ENCODE peak calls at places on chromosomes 11 and 22, in eight cellular contexts. Q, J, G, X, Y, B, Z and V are unnamed samples.
A peak's percentile ranks its signal among the peaks of the same experiment; 100 is the strongest.

GRCh38 chr11:44753965-44754645 is 27.3 kb downstream of the TSPAN18 start:
- DNase-seq in Z (no peak), B (no peak), J (no peak), Q (no peak), G (no peak), Y (peak; percentile 58), X (no peak), V (no peak)

GRCh38 chr11:16160146-16160545 is 196.2 kb downstream of the SOX6 start:
- DNase-seq in X (no peak), Q (no peak), B (no peak), Y (no peak), Z (no peak), G (no peak), J (no peak), V (no peak)

GRCh38 chr11:37322333-37323194 is 724.5 kb upstream of the RAG2 start:
- DNase-seq in J (no peak), Q (no peak), G (no peak), X (no peak), Y (no peak), B (no peak), Z (no peak), V (no peak)

GRCh38 chr11:86800076-86800955 is at the start of gene PRSS23:
- DNase-seq in X (peak; percentile 74), Y (peak; percentile 87), Z (no peak), J (peak; percentile 66), G (peak; percentile 69), Q (peak; percentile 60), B (peak; percentile 79), V (peak; percentile 52)

GRCh38 chr11:19276859-19277808 is 36.4 kb upstream of the E2F8 start:
- DNase-seq in B (no peak), Z (peak; percentile 7), Q (peak; percentile 61), Y (no peak), J (no peak), X (no peak), G (no peak), V (no peak)

GRCh38 chr22:36807627-36808026 is 9.2 kb downstream of the PVALB start:
- DNase-seq in Y (no peak), G (no peak), Z (no peak), J (no peak), B (no peak), Q (no peak), X (no peak), V (no peak)

GRCh38 chr11:11173316-11174025 is 179.6 kb downstream of the CSNK2A3 start:
- DNase-seq in X (no peak), Y (no peak), Z (no peak), B (no peak), G (no peak), Q (no peak), J (no peak), V (no peak)

GRCh38 chr11:94602430-94603372 is 35.5 kb downstream of the PIWIL4 start:
- DNase-seq in Q (peak; percentile 87), Y (no peak), B (peak; percentile 23), J (peak; percentile 40), Z (peak; percentile 43), G (peak; percentile 82), X (peak; percentile 39), V (peak; percentile 22)

GRCh38 chr11:112610996-112611795 is 350.0 kb upstream of the NCAM1 start:
- DNase-seq in Q (no peak), G (no peak), J (no peak), Y (no peak), B (no peak), X (no peak), Z (no peak), V (no peak)

DNA sequence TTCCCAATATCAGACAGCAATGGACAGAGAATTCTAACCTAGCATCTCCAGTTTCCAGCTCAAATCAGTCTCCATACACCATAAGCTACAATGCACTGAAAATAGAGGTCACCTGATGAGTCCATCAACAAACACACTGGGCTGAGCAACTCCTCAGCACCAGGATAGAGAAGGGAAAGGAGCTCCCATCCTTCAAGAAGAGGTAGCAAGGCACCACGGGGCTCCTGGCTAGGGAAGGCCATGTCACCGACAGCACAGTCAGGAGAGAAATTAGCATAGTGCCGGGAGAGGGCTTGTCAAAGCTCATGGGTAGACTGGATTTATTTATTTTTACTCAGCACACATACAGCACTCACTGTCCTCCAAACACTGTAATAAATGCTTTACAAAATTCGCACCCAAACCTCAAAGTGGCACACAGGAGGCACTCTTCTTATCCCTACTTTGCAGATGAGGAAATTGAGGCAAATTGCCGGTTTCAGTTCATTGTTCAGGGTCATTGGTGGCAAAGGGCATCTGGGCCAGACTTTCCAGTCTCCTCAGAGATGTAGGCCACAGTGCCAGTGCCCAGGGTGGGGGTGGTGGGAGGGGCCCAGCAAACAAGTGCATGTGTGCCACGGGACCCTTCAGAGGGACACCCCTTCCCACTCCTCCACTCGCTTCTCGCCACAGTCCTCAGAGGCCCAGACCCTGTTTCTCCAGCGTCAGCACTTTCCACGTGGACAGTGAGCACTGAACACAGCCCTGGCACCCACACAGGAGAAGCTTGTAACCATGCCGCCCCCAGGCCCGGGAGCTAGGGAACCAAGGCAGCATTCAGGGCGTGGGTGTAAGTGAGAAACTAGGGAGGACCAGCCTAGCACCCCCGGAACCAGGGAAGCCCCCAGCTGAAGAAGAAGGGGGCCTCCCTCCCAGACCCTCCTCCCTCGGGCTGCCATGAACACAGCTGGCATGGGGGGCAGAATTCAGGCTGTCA is 1417.4 kb downstream of the TBC1D22A start:
- DNase-seq in X (no peak), J (no peak), Q (no peak), G (no peak), Y (no peak), B (no peak), Z (no peak), V (no peak)
- H3K9me3 ChIP-seq in X (no peaks in the 10 kb centered on the region), J (no peaks in the 10 kb centered on the region), Q (no peaks in the 10 kb centered on the region), G (no peaks in the 10 kb centered on the region), Y (no peaks in the 10 kb centered on the region), B (peaks cover under 1% of the 10 kb centered on the region), Z (no peaks in the 10 kb centered on the region), V (no peaks in the 10 kb centered on the region)

GRCh38 chr11:62539238-62539925 is 7.2 kb downstream of the AHNAK start:
- DNase-seq in X (no peak), Q (peak; percentile 78), Z (no peak), B (no peak), G (peak; percentile 49), Y (peak; percentile 59), J (peak; percentile 63), V (peak; percentile 58)
- H3K4me1 ChIP-seq in X (peaks cover 67% of the 10 kb centered on the region), Q (peaks cover 23% of the 10 kb centered on the region), Z (peaks cover 54% of the 10 kb centered on the region), B (peaks cover 27% of the 10 kb centered on the region), G (peaks cover 52% of the 10 kb centered on the region), Y (peaks cover 14% of the 10 kb centered on the region), J (peaks cover 97% of the 10 kb centered on the region), V (peaks cover 72% of the 10 kb centered on the region)

GRCh38 chr11:50278756-50279155 is 246.1 kb downstream of the OR4C45 start:
- DNase-seq in Q (no peak), J (no peak), B (no peak), G (no peak), Y (no peak), X (no peak), Z (no peak), V (no peak)
- H3K9me3 ChIP-seq in Q (no peaks in the 10 kb centered on the region), J (peaks cover 4% of the 10 kb centered on the region), B (peaks cover 14% of the 10 kb centered on the region), G (no peaks in the 10 kb centered on the region), Y (peaks cover 71% of the 10 kb centered on the region), X (no peaks in the 10 kb centered on the region), Z (no peaks in the 10 kb centered on the region), V (no peaks in the 10 kb centered on the region)

DNA sequence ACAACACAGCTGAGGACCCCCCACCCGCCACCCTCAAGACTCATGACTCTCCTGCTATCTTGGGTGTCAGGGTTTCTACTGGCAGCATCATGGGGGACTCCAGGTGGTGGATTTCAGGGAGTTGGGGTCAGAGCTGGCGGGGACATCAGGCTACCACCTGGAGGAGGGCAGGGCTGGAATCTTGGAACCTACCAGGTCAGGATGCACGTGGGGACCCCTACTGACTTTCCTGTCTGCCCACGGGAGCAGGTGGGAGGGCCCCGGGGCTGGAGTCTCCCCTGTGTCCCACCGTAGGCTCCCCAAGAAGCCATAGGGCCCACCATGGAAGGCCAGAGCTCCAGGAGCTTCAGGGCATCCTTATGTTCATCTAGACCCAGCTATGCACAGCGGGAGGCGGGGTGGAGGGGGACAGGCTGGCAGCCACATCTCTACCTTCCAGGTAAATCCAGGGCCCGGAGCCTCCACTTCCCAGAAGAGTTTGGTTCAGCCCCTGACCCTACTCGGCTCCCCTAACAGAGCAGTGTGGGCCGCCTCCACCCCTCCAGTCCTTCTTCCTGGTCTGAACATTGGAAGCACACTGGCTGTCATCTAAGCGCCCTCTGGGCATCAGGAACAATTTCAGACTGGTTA is 10.0 kb downstream of the SLC37A2 start:
- DNase-seq in J (no peak), Z (no peak), G (no peak), Y (no peak), B (no peak), Q (no peak), X (no peak), V (no peak)
- H3K4me1 ChIP-seq in J (no peaks in the 10 kb centered on the region), Z (no peaks in the 10 kb centered on the region), G (peaks cover 13% of the 10 kb centered on the region), Y (peaks cover 8% of the 10 kb centered on the region), B (peaks cover 12% of the 10 kb centered on the region), Q (no peaks in the 10 kb centered on the region), X (peaks cover 86% of the 10 kb centered on the region), V (peaks cover 4% of the 10 kb centered on the region)

DNA sequence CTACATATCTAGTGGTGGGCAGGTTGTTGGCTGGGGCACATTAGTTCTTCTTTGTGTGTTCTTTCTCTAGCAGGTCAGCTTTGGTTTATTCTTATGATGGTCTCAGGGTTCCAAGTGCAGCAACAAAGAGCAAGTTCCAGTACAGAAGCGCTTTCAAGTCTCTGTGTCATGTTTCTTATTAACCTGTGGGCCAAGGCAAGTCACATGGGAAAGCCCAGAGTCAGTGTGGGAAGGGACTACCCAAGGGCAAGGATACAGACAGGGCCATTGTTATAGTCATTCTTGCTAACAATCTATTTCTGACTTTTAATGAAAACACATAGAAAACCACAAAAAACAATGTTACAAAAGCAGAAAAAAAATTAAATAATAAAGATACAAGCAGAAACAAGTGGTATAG is 754.6 kb downstream of the TBC1D22A start:
- DNase-seq in X (no peak), G (no peak), B (no peak), Y (no peak), Q (no peak), J (no peak), Z (no peak), V (no peak)
- H3K9me3 ChIP-seq in X (no peaks in the 10 kb centered on the region), G (no peaks in the 10 kb centered on the region), B (peaks cover 23% of the 10 kb centered on the region), Y (peaks cover 62% of the 10 kb centered on the region), Q (no peaks in the 10 kb centered on the region), J (peaks cover 6% of the 10 kb centered on the region), Z (no peaks in the 10 kb centered on the region), V (no peaks in the 10 kb centered on the region)

GRCh38 chr11:61967177-61967923 is at the start of gene FTH1:
- DNase-seq in Y (peak; percentile 95), B (peak; percentile 89), Q (peak; percentile 97), Z (no peak), G (peak; percentile 95), J (peak; percentile 93), X (peak; percentile 93), V (peak; percentile 92)

GRCh38 chr11:61968758-61969390 is 1.4 kb upstream of the FTH1 start:
- DNase-seq in Q (peak; percentile 45), X (no peak), Z (no peak), Y (no peak), B (no peak), G (no peak), J (no peak), V (no peak)

GRCh38 chr11:61969838-61970452 is 2.5 kb upstream of the FTH1 start:
- DNase-seq in Y (no peak), J (no peak), Q (no peak), Z (no peak), G (no peak), X (no peak), B (no peak), V (no peak)

GRCh38 chr11:61967924-61968757 is 707 bp upstream of the FTH1 start:
- DNase-seq in Q (peak; percentile 78), J (peak; percentile 51), Y (peak; percentile 79), B (no peak), X (no peak), Z (no peak), G (no peak), V (peak; percentile 73)

DNA sequence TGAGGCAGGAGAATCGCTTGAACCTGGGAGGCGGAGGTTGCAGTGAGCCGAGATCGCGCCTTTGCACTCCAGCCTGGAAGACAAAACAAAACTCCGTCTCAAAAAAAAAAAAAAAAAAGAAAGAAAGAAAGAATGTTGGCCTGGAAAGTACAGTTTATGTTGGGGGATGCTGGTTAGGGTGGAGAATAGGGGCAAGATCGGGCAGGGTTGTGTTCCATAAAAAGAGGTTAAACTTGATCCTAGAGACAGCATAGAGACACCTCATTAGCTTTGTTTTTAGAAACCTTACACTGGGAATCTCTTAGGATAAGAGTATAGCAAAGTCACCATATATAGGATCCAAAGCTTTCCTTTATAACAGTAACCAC is 1.9 kb upstream of the FTH1 start:
- DNase-seq in B (no peak), G (no peak), J (no peak), Z (no peak), X (no peak), Y (no peak), Q (no peak), V (no peak)
- H3K4me1 ChIP-seq in B (peaks cover 20% of the 10 kb centered on the region), G (peaks cover 75% of the 10 kb centered on the region), J (peaks cover 94% of the 10 kb centered on the region), Z (peaks cover 60% of the 10 kb centered on the region), X (peaks cover 73% of the 10 kb centered on the region), Y (peaks cover 18% of the 10 kb centered on the region), Q (peaks cover 16% of the 10 kb centered on the region), V (peaks cover 81% of the 10 kb centered on the region)